ENCODE peak calls at places on chromosomes 6 and 20, in seven cellular contexts. M is uterus, F is HTR-8/SVneo, R is testis, E is GF-D8, O is non-pigmented ciliary epithelial cell, Z is AG10803. N is an unnamed sample.

GRCh38 chr6:49772296-49772695 is 14.8 kb downstream of the PGK2 start:
- DNase-seq in M (no peak), F (no peak), R (no peak), E (no peak), O (no peak), Z (no peak), N (no peak)

GRCh38 chr6:7624781-7625710 is 35.0 kb downstream of the SNRNP48 start:
- DNase-seq in M (no peak), F (no peak), R (no peak), E (peak; percentile 3), O (no peak), Z (no peak), N (no peak)

GRCh38 chr20:23641936-23642751 is 4.4 kb upstream of the CST3 start:
- DNase-seq in M (no peak), F (peak; percentile 45), R (peak; percentile 45), E (no peak), O (peak; percentile 65), Z (peak; percentile 85), N (peak; percentile 81)

GRCh38 chr20:10603971-10604864 is 69.6 kb downstream of the JAG1 start:
- DNase-seq in M (peak; percentile 50), F (peak; percentile 82), R (peak; percentile 39), E (no peak), O (no peak), Z (peak; percentile 94), N (peak; percentile 98)

GRCh38 chr20:62617711-62618483 is 24.4 kb upstream of the SLCO4A1 start:
- DNase-seq in M (no peak), F (no peak), R (no peak), E (peak; percentile 70), O (no peak), Z (no peak), N (no peak)

GRCh38 chr6:47034919-47035318 is 7.2 kb downstream of the ADGRF1 start:
- DNase-seq in M (peak; percentile 42), F (peak; percentile 86), R (no peak), E (no peak), O (peak; percentile 95), Z (peak; percentile 87), N (peak; percentile 97)

GRCh38 chr20:62156592-62157386 is 13.2 kb downstream of the SS18L1 start:
- DNase-seq in M (peak; percentile 64), F (peak; percentile 74), R (peak; percentile 68), E (no peak), O (no peak), Z (peak; percentile 37), N (peak; percentile 56)

GRCh38 chr6:71209626-71210025 is 79.0 kb upstream of the OGFRL1 start:
- DNase-seq in M (no peak), F (no peak), R (no peak), E (no peak), O (no peak), Z (no peak), N (no peak)

GRCh38 chr6:163287626-163288025 is 126.9 kb upstream of the QKI start:
- DNase-seq in M (no peak), F (no peak), R (no peak), E (no peak), O (no peak), Z (no peak), N (no peak)

GRCh38 chr6:149150301-149150700 is 167.2 kb upstream of the TAB2 start:
- DNase-seq in M (no peak), F (no peak), R (no peak), E (no peak), O (no peak), Z (no peak), N (no peak)

GRCh38 chr20:60210779-60211617 is 252.8 kb downstream of the CDH26 start:
- DNase-seq in M (peak; percentile 30), F (peak; percentile 91), R (peak; percentile 83), E (peak; percentile 3), O (no peak), Z (peak; percentile 50), N (peak; percentile 64)

GRCh38 chr20:36478137-36478905 is 63.0 kb upstream of the MYL9 start:
- DNase-seq in M (no peak), F (no peak), R (no peak), E (no peak), O (no peak), Z (no peak), N (peak; percentile 64)

GRCh38 chr6:73314577-73315492 is 39.2 kb downstream of the DPPA5 start:
- DNase-seq in M (no peak), F (no peak), R (peak; percentile 19), E (no peak), O (no peak), Z (no peak), N (no peak)

GRCh38 chr6:13431861-13432465 is 55.4 kb downstream of the GFOD1 start:
- DNase-seq in M (no peak), F (peak; percentile 26), R (no peak), E (no peak), O (no peak), Z (peak; percentile 30), N (no peak)

GRCh38 chr20:4076671-4077070 is 61.3 kb upstream of the RNF24 start:
- DNase-seq in M (no peak), F (peak; percentile 67), R (no peak), E (no peak), O (no peak), Z (peak; percentile 94), N (peak; percentile 87)

GRCh38 chr6:87808005-87808757 is 106.1 kb upstream of the AKIRIN2 start:
- DNase-seq in M (no peak), F (no peak), R (no peak), E (no peak), O (no peak), Z (peak; percentile 61), N (peak; percentile 75)

GRCh38 chr6:54217018-54217417 is 91.2 kb upstream of the TINAG start:
- DNase-seq in M (no peak), F (no peak), R (no peak), E (no peak), O (no peak), Z (no peak), N (no peak)

GRCh38 chr6:83464741-83465140 is 33.9 kb upstream of the ME1 start:
- DNase-seq in M (no peak), F (no peak), R (no peak), E (no peak), O (no peak), Z (no peak), N (no peak)

GRCh38 chr6:133300896-133301295 is 59.7 kb downstream of the EYA4 start:
- DNase-seq in M (no peak), F (no peak), R (no peak), E (no peak), O (no peak), Z (no peak), N (no peak)

GRCh38 chr20:61360296-61360695 is 108.2 kb downstream of the CDH4 start:
- DNase-seq in M (no peak), F (no peak), R (no peak), E (no peak), O (no peak), Z (no peak), N (no peak)

GRCh38 chr6:111198841-111199240 is 111.5 kb downstream of the SLC16A10 start:
- DNase-seq in M (no peak), F (no peak), R (no peak), E (no peak), O (no peak), Z (no peak), N (no peak)

GRCh38 chr20:9241232-9241692 is 172.4 kb downstream of the PLCB4 start:
- DNase-seq in M (no peak), F (peak; percentile 27), R (no peak), E (no peak), O (peak; percentile 62), Z (peak; percentile 93), N (peak; percentile 79)